ENCODE peak calls at places on chromosomes 6 and 20, in five cellular contexts. C, V, O, H and U are unnamed samples.

GRCh38 chr20:58636983-58637421 is 14.1 kb upstream of the STX16 start:
- DNase-seq in C (peak; percentile 56), V (no peak), O (no peak), H (no peak), U (no peak)

GRCh38 chr6:149045404-149045803 is 272.1 kb upstream of the TAB2 start:
- DNase-seq in C (no peak), V (no peak), O (no peak), H (peak; percentile 33), U (peak; percentile 3)

GRCh38 chr20:21396045-21396893 is 1.1 kb downstream of the NKX2-4 start:
- DNase-seq in C (no peak), V (peak; percentile 83), O (no peak), H (no peak), U (no peak)

GRCh38 chr6:115865914-115866313 is 194.8 kb downstream of the FRK start:
- DNase-seq in C (no peak), V (no peak), O (no peak), H (no peak), U (no peak)

GRCh38 chr6:1871936-1872335 is 262.2 kb downstream of the FOXC1 start:
- DNase-seq in C (no peak), V (no peak), O (no peak), H (no peak), U (no peak)

GRCh38 chr20:36992802-36993334 is 41.4 kb upstream of the SAMHD1 start:
- DNase-seq in C (no peak), V (no peak), O (no peak), H (no peak), U (no peak)

GRCh38 chr6:35407086-35407485 is 45.1 kb upstream of the FANCE start:
- DNase-seq in C (no peak), V (no peak), O (no peak), H (no peak), U (no peak)

GRCh38 chr6:169714178-169714577 is 10.1 kb downstream of the PHF10 start:
- DNase-seq in C (no peak), V (no peak), O (no peak), H (no peak), U (no peak)

GRCh38 chr20:52303281-52303950 is 111.8 kb upstream of the ZFP64 start:
- DNase-seq in C (no peak), V (no peak), O (no peak), H (no peak), U (no peak)

GRCh38 chr6:35089935-35090505 is 51.1 kb downstream of the TCP11 start:
- DNase-seq in C (peak; percentile 67), V (peak; percentile 42), O (peak; percentile 17), H (no peak), U (peak; percentile 86)

GRCh38 chr20:49233226-49233625 is 14.0 kb downstream of the DDX27 start:
- DNase-seq in C (peak; percentile 40), V (no peak), O (no peak), H (no peak), U (no peak)

GRCh38 chr6:99416226-99416625 is 8.9 kb downstream of the PNISR start:
- DNase-seq in C (no peak), V (no peak), O (no peak), H (no peak), U (no peak)

GRCh38 chr20:64226686-64227576 is 28.6 kb upstream of the PCMTD2 start:
- DNase-seq in C (no peak), V (no peak), O (no peak), H (no peak), U (no peak)

GRCh38 chr20:23647346-23647745 is 9.6 kb upstream of the CST3 start:
- DNase-seq in C (no peak), V (no peak), O (no peak), H (no peak), U (no peak)

GRCh38 chr6:167855825-167856425 is 29.2 kb downstream of the AFDN start:
- DNase-seq in C (peak; percentile 73), V (no peak), O (no peak), H (peak; percentile 96), U (no peak)

GRCh38 chr6:144683216-144684070 is 398.3 kb downstream of the UTRN start:
- DNase-seq in C (no peak), V (no peak), O (no peak), H (no peak), U (no peak)

GRCh38 chr20:59439243-59439642 is 138.8 kb downstream of the EDN3 start:
- DNase-seq in C (peak; percentile 37), V (no peak), O (no peak), H (no peak), U (no peak)

GRCh38 chr20:38249536-38250310 is 10.8 kb downstream of the KIAA1755 start:
- DNase-seq in C (peak; percentile 60), V (no peak), O (no peak), H (no peak), U (no peak)

GRCh38 chr6:79544939-79545450 is 7.8 kb upstream of the LCA5 start:
- DNase-seq in C (peak; percentile 88), V (peak; percentile 52), O (peak; percentile 31), H (peak; percentile 16), U (no peak)

GRCh38 chr6:15948930-15949900 is 179.7 kb upstream of the MYLIP start:
- DNase-seq in C (no peak), V (no peak), O (peak; percentile 80), H (peak; percentile 77), U (no peak)

GRCh38 chr6:113067612-113068262 is 720.6 kb downstream of the RFPL4B start:
- DNase-seq in C (no peak), V (no peak), O (no peak), H (no peak), U (no peak)

GRCh38 chr6:131924881-131925474 is 26.2 kb downstream of the CCN2 start:
- DNase-seq in C (no peak), V (no peak), O (no peak), H (peak; percentile 77), U (no peak)

GRCh38 chr6:149867876-149868640 is 3.9 kb upstream of the LRP11 start:
- DNase-seq in C (no peak), V (peak; percentile 70), O (no peak), H (peak; percentile 59), U (no peak)

GRCh38 chr6:85111481-85112001 is 338.3 kb upstream of the NT5E start:
- DNase-seq in C (no peak), V (no peak), O (no peak), H (no peak), U (no peak)

GRCh38 chr6:139539852-139540251 is 165.4 kb upstream of the CITED2 start:
- DNase-seq in C (peak; percentile 82), V (no peak), O (peak; percentile 50), H (peak; percentile 52), U (no peak)

GRCh38 chr20:38228436-38228835 is 32.1 kb downstream of the KIAA1755 start:
- DNase-seq in C (no peak), V (no peak), O (no peak), H (no peak), U (no peak)

GRCh38 chr20:47727909-47728361 is 57.3 kb downstream of the SULF2 start:
- DNase-seq in C (no peak), V (no peak), O (no peak), H (no peak), U (no peak)

GRCh38 chr20:47725248-47725973 is 59.9 kb downstream of the SULF2 start:
- DNase-seq in C (peak; percentile 80), V (peak; percentile 85), O (peak; percentile 76), H (peak; percentile 98), U (peak; percentile 84)

GRCh38 chr20:47724910-47725247 is 60.4 kb downstream of the SULF2 start:
- DNase-seq in C (no peak), V (no peak), O (no peak), H (no peak), U (no peak)

GRCh38 chr20:47726632-47727031 is 58.6 kb downstream of the SULF2 start:
- DNase-seq in C (no peak), V (no peak), O (no peak), H (no peak), U (no peak)

DNA sequence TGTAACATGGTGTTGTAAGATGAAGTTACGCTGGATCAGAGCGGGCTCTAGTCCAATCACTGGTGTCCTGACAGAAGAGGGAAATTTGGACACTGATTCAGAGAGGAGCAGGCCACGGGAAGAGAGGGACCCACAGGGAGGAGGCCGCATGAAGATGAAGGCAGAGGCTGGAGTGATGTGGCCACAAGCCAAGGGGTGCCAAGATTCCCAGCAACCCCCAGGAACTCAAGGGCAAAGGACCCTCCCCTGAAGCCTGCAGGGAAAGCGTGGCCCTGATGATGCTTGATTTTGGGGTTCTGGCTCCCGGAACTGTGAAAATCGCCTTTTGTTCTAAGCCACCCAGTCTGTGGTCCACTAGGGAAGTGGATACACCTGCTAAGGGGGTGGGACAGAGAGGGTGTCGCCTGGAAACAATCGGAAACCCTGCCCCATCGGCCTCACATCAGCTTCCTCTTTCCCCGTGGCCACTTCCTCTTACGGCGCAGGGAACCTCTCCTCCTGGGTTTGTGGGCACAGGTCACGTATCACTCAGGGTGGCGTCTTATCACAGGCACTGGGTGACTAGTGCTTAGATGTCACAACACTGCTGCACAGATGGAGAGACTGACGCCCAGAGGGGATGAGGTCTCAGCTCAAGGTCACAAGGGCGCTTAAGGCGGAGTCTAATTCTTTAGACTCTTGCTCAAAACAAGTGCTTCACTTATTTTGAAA is 58.0 kb downstream of the SULF2 start:
- DNase-seq in C (peak; percentile 74), V (no peak), O (peak; percentile 40), H (no peak), U (peak; percentile 100)
- TF ChIP-seq POLR2AphosphoS5 in C (no peak), V (no peak), O (no peak), H (no peak), U (peak; percentile 99)

GRCh38 chr6:33885121-33886057 is 81.6 kb upstream of the MLN start:
- DNase-seq in C (no peak), V (no peak), O (no peak), H (no peak), U (no peak)
- H3K27ac ChIP-seq in C (peak overlapping the region; percentile 67), V (no peak overlapping the region), O (no peak overlapping the region), H (no peak overlapping the region), U (no peak overlapping the region)

DNA sequence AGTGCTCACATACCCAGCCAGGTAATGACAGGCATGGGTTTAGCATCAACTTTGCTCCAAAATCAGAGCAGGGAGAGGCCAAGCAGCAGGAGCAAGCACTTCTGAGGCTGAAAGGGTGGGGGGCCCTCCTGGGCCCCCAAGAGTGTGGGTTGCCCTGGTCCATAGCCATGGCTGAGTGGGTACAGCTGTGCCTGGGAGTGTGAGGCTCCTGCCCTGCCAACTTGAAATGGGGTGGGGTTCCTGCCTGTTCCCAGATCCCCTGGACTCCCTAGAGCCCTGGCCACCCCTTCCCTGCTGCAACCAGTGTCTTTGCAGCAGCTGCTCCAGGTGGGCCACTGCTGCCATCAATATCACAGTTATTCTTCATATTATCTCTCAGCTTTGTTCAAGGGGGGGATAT is 1224.2 kb upstream of the GJE1 start:
- DNase-seq in C (no peak), V (no peak), O (no peak), H (no peak), U (no peak)
- TF ChIP-seq POLR2AphosphoS5 in C (no peak), V (no peak), O (no peak), H (no peak), U (no peak)

DNA sequence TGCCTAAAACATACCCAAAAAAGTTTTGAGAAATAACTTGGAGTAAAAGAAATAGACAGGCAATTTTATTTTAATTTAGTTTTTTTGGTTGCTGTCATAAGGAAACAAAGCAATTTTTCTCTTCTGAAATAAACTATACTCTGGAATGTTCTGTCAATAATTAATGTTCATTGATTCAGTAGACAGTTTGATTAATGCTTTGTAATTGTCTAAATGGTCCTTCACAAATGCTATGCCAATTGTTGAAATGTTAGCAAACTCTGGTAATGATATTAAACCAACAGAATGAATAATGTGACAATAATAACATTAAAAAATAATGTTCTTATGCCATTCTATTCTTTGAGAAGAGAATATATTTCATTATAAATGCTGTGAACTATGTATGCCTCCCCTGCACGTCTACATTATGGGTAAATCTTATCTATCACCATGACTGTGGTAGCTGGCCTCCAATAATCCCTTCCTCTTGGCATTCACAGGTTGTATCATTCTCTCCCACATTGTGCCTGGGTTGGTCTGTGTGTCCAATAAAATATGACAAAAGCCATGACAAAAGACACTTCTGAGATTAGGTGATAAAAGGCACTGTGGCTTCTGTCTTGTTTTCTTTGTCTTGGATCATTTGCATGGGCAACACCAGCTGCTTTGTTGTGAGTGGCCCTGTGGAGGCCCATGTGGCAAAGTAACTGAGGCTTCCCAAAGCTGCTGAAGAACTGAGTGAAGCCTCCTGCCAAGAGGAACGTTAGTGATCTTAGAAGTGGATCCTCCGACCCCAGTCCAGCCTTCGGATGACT is 25.1 kb downstream of the IL20RA start:
- DNase-seq in C (no peak), V (no peak), O (no peak), H (no peak), U (no peak)
- H3K27ac ChIP-seq in C (no peak overlapping the region), V (no peak overlapping the region), O (no peak overlapping the region), H (no peak overlapping the region), U (no peak overlapping the region)